ENCODE peak calls at places on chromosomes 16 and 17, in eight cellular contexts. G is NCI-H345; Y is activated CD4-positive, CD25-positive, alpha-beta regulatory T cell treated with anti-CD3 and anti-CD28 coated beads, Interleukin-2, amount 50 U/mL, for 72 hours; K is activated CD4-positive, alpha-beta T cell treated with anti-CD3 and anti-CD28 coated beads, Interleukin-2, amount 50 U/mL, for 4 hours; D is RWPE1; W is Kasumi-1; H is neural progenitor cell; J is left lung. B is an unnamed sample.

GRCh38 chr16:66065869-66066403 is 300.6 kb upstream of the CDH5 start:
- DNase-seq in J (no peak), W (no peak), D (no peak), Y (no peak), H (no peak), K (no peak), G (no peak), B (no peak)

GRCh38 chr17:57603978-57604377 is 141.1 kb downstream of the CCDC182 start:
- DNase-seq in Y (peak), W (peak), G (peak), H (no peak), D (no peak), K (peak), J (no peak), B (no peak)

GRCh38 chr17:2780256-2780655 is 16.0 kb upstream of the RAP1GAP2 start:
- DNase-seq in Y (no peak), D (no peak), W (no peak), H (no peak), G (no peak), J (no peak), K (no peak), B (no peak)

GRCh38 chr16:47905771-47906170 is 250.0 kb downstream of the ABCC12 start:
- DNase-seq in K (no peak), D (peak), G (no peak), W (no peak), H (no peak), J (no peak), Y (no peak), B (no peak)

GRCh38 chr17:2406903-2407790 is 6.3 kb upstream of the MNT start:
- DNase-seq in D (peak), W (no peak), Y (no peak), K (no peak), H (no peak), G (no peak), J (peak), B (no peak)

GRCh38 chr17:73976147-73976546 is 227.3 kb upstream of the RPL38 start:
- DNase-seq in D (no peak), H (no peak), J (no peak), G (no peak), Y (no peak), W (no peak), K (no peak), B (no peak)

GRCh38 chr17:49021095-49021767 is 24.0 kb downstream of the IGF2BP1 start:
- DNase-seq in J (no peak), H (no peak), K (no peak), W (no peak), D (no peak), Y (no peak), G (no peak), B (no peak)

GRCh38 chr17:61634942-61635538 is 44.0 kb upstream of the NACA2 start:
- DNase-seq in D (no peak), J (no peak), Y (no peak), H (no peak), G (no peak), K (no peak), W (no peak), B (no peak)

GRCh38 chr16:83689385-83689831 is 118.4 kb upstream of the HSBP1 start:
- DNase-seq in G (no peak), Y (no peak), W (no peak), H (no peak), K (no peak), D (peak), J (no peak), B (no peak)

GRCh38 chr16:53713403-53714013 is 9.6 kb downstream of the FTO start:
- DNase-seq in Y (no peak), J (no peak), H (no peak), K (no peak), D (no peak), W (no peak), G (no peak), B (no peak)

GRCh38 chr17:81033535-81034167 is 1.3 kb upstream of the BAIAP2 start:
- DNase-seq in D (no peak), Y (no peak), H (no peak), G (no peak), J (peak), W (peak), K (no peak), B (no peak)

GRCh38 chr17:80259642-80260535 is 763 bp upstream of the RNF213 start:
- DNase-seq in W (peak), J (peak), D (peak), G (peak), K (peak), Y (peak), H (peak), B (peak)

GRCh38 chr16:87149051-87149450 is 168.1 kb downstream of the C16orf95 start:
- DNase-seq in G (no peak), W (no peak), Y (no peak), D (no peak), H (no peak), J (no peak), K (no peak), B (no peak)

GRCh38 chr17:80071116-80071980 is 30.0 kb upstream of the GAA start:
- DNase-seq in K (no peak), G (no peak), Y (no peak), D (no peak), W (no peak), J (peak), H (no peak), B (no peak)

GRCh38 chr17:45861185-45861584 is 16.5 kb downstream of the SPPL2C start:
- DNase-seq in K (no peak), Y (no peak), G (no peak), D (no peak), H (no peak), W (no peak), J (no peak), B (peak)

GRCh38 chr17:8753976-8754440 is 4.3 kb downstream of the SPDYE4 start:
- DNase-seq in K (no peak), D (peak), W (peak), H (no peak), J (no peak), Y (no peak), G (peak), B (no peak)

GRCh38 chr17:81928497-81929252 is 1.1 kb upstream of the MAFG start:
- DNase-seq in G (no peak), J (no peak), H (no peak), D (peak), W (no peak), Y (no peak), K (no peak), B (peak)

GRCh38 chr16:88318091-88318494 is 64.7 kb upstream of the ZNF469 start:
- DNase-seq in G (no peak), W (no peak), Y (no peak), H (no peak), D (no peak), J (no peak), K (no peak), B (no peak)

GRCh38 chr17:50200447-50201225 is 795 bp downstream of the COL1A1 start:
- DNase-seq in W (peak), K (peak), J (peak), G (peak), H (peak), Y (peak), D (peak), B (peak)

GRCh38 chr16:31200821-31201510 is 1.6 kb downstream of the PYCARD start:
- DNase-seq in Y (no peak), G (no peak), H (no peak), K (peak), D (peak), J (no peak), W (no peak), B (no peak)

GRCh38 chr17:49101054-49101534 is 31.5 kb upstream of the B4GALNT2 start:
- DNase-seq in D (peak), G (peak), Y (no peak), J (peak), W (no peak), H (no peak), K (no peak), B (no peak)

GRCh38 chr17:59837362-59838195 is 55.2 kb downstream of the TUBD1 start:
- DNase-seq in H (peak), W (peak), G (peak), D (peak), Y (no peak), K (peak), J (peak), B (no peak)

GRCh38 chr17:61250335-61250890 is 149.2 kb upstream of the TBX2 start:
- DNase-seq in J (no peak), G (no peak), Y (no peak), H (no peak), W (no peak), K (no peak), D (no peak), B (no peak)

GRCh38 chr17:16419074-16419928 is 3.9 kb downstream of the TRPV2 start:
- DNase-seq in D (peak), Y (no peak), G (peak), J (no peak), K (peak), H (no peak), W (peak), B (peak)

GRCh38 chr17:63495471-63495870 is 18.6 kb downstream of the ACE start:
- DNase-seq in J (no peak), K (no peak), Y (no peak), W (no peak), H (no peak), G (no peak), D (no peak), B (no peak)

GRCh38 chr16:58028168-58028455 is 2.6 kb downstream of the MMP15 start:
- DNase-seq in H (no peak), G (no peak), Y (no peak), J (no peak), K (no peak), W (no peak), D (no peak), B (no peak)

GRCh38 chr16:75653926-75654325 is 6.4 kb downstream of the TERF2IP start:
- DNase-seq in K (no peak), G (no peak), D (no peak), W (no peak), Y (no peak), H (no peak), J (no peak), B (peak)

GRCh38 chr17:57073626-57074025 is 11.4 kb upstream of the AKAP1 start:
- DNase-seq in Y (no peak), W (no peak), H (no peak), K (no peak), D (no peak), G (no peak), J (no peak), B (no peak)

GRCh38 chr16:87461466-87461975 is 31.3 kb downstream of the ZCCHC14 start:
- DNase-seq in D (peak), K (no peak), H (peak), J (peak), G (peak), W (no peak), Y (no peak), B (no peak)

GRCh38 chr16:66976746-66977145 is 11.6 kb upstream of the CES4A start:
- DNase-seq in G (no peak), W (no peak), Y (no peak), K (no peak), J (no peak), H (peak), D (no peak), B (no peak)

GRCh38 chr17:76268015-76268749 is 3.0 kb downstream of the UBALD2 start:
- DNase-seq in K (peak), Y (no peak), W (peak), G (no peak), D (peak), H (no peak), J (peak), B (peak)

GRCh38 chr17:4710693-4711634 is 532 bp downstream of the ARRB2 start:
- DNase-seq in J (peak), W (peak), H (no peak), G (no peak), K (peak), D (no peak), Y (peak), B (peak)

GRCh38 chr16:72715267-72715666 is 332.7 kb downstream of the ZFHX3 start:
- DNase-seq in W (no peak), G (no peak), Y (no peak), K (no peak), D (no peak), H (no peak), J (no peak), B (no peak)

GRCh38 chr16:79168321-79168720 is 432.2 kb downstream of the MAF start:
- DNase-seq in H (no peak), K (no peak), G (peak), J (no peak), Y (no peak), W (no peak), D (no peak), B (no peak)

GRCh38 chr16:85369741-85370528 is 243.2 kb upstream of the GSE1 start:
- DNase-seq in G (peak), Y (peak), J (peak), W (no peak), K (peak), D (peak), H (peak), B (peak)